ENCODE peak calls at places on chromosomes 11 and 22, in seven cellular contexts. G is neuronal stem cell, D is trophoblast cell, Q is mesenchymal stem cell, B is mesendoderm, X is H1, F is H9. H is an unnamed sample.

GRCh38 chr11:120666121-120666639 is 154.6 kb downstream of the GRIK4 start:
- DNase-seq in G (no peak), D (no peak), Q (no peak), B (peak), X (no peak), F (peak), H (no peak)

GRCh38 chr11:75263944-75264349 is 23.4 kb downstream of the TPBGL start:
- DNase-seq in G (no peak), D (no peak), Q (peak), B (peak), X (no peak), F (no peak), H (peak)

GRCh38 chr11:34346551-34346950 is 11.3 kb downstream of the ABTB2 start:
- DNase-seq in G (no peak), D (peak), Q (no peak), B (no peak), X (no peak), F (no peak), H (no peak)

GRCh38 chr22:40808018-40808841 is 10.9 kb downstream of the SLC25A17 start:
- DNase-seq in G (no peak), D (no peak), Q (no peak), B (no peak), X (no peak), F (no peak), H (peak)

GRCh38 chr11:124672531-124673215 is 866 bp downstream of the SIAE start:
- DNase-seq in G (no peak), D (no peak), Q (no peak), B (no peak), X (no peak), F (no peak), H (no peak)

GRCh38 chr22:36395922-36396321 is 8.2 kb upstream of the MYH9 start:
- DNase-seq in G (no peak), D (peak), Q (peak), B (no peak), X (no peak), F (no peak), H (peak)

GRCh38 chr11:130666781-130667251 is 218.4 kb downstream of the ADAMTS15 start:
- DNase-seq in G (no peak), D (no peak), Q (peak), B (peak), X (no peak), F (no peak), H (peak)

GRCh38 chr11:2269601-2270321 is 627 bp downstream of the ASCL2 start:
- DNase-seq in G (no peak), D (no peak), Q (peak), B (peak), X (peak), F (peak), H (peak)

GRCh38 chr11:73659961-73660360 is 13.6 kb downstream of the PLEKHB1 start:
- DNase-seq in G (no peak), D (peak), Q (no peak), B (no peak), X (no peak), F (no peak), H (no peak)

GRCh38 chr11:17864478-17864941 is 129.9 kb downstream of the KCNC1 start:
- DNase-seq in G (no peak), D (peak), Q (no peak), B (peak), X (peak), F (peak), H (no peak)

GRCh38 chr11:62399868-62400245 is 19.0 kb upstream of the SCGB1A1 start:
- DNase-seq in G (no peak), D (no peak), Q (no peak), B (no peak), X (no peak), F (no peak), H (no peak)

GRCh38 chr11:74507582-74507981 is 14.1 kb upstream of the LIPT2 start:
- DNase-seq in G (no peak), D (no peak), Q (no peak), B (no peak), X (no peak), F (no peak), H (no peak)

GRCh38 chr11:59862252-59862651 is 4.0 kb downstream of the TCN1 start:
- DNase-seq in G (no peak), D (no peak), Q (no peak), B (no peak), X (no peak), F (no peak), H (no peak)

GRCh38 chr11:59859695-59860094 is 6.6 kb downstream of the TCN1 start:
- DNase-seq in G (no peak), D (no peak), Q (no peak), B (no peak), X (no peak), F (no peak), H (no peak)

GRCh38 chr11:59857444-59858434 is 8.5 kb downstream of the TCN1 start:
- DNase-seq in G (no peak), D (peak), Q (peak), B (peak), X (no peak), F (no peak), H (no peak)
- H3K27ac ChIP-seq in G (no peak), D (no peak), Q (no peak), B (peak), X (no peak), F (no peak), H (no peak)

DNA sequence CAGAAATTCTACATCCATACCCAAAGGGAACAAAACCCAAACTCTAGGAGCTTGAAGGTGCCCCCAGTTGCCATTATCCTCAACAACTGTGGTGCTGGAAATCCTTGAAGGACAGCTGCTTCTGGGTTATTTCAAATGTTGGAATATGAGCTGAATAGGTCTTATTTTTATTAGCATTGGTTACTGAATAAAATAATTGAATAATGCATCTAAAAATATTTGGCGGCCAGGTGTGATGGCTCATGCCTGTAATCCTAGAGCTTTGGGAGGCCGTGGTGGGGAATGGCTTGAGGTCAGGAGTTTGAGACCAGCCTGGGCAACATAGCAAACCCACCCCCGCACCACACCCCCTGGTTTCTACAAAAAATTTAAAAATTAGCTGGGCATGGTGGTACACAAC is 10.9 kb downstream of the PAMR1 start:
- DNase-seq in G (no peak), D (no peak), Q (no peak), B (no peak), X (no peak), F (no peak), H (no peak)
- H3K23ac ChIP-seq in G (no peak), D (no peak), Q (no peak), B (no peak), X (no peak), F (no peak), H (no peak)

DNA sequence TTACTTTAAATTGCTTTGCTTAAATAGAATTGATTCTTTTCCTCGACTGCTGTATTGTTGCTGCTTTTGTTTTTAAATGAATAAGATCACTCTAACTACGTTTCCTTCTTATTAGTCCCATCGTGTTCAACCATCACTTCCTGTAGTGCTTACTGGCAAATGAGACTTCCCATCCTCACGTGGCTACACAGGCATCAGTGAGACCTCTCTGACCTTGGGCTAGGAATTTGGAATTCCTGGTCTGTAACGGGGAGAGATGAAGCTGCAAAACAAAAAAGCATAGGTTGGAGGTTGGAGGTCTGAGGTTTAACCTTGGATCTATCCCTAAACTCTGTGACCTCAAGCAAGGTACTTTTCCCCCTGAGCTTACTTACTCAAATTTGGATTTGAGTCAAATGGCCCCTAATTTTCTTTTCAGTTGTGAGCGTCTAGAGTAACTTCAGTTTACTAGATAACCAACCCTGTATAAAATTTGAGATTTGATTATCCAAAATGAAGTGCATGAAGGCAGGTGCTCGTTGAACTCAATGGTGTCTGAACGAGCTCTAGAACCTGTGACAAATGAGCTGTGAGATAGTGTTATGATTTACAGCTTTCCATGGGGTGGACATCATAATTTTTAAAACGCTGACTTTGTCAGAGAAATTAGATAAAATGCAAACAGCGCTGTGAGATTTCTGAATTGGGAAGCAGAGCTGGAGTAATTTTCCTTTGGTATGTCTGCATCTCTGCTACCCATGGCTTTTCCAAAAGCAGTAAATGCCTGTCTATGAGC is 151.2 kb downstream of the DBX1 start:
- DNase-seq in G (no peak), D (no peak), Q (no peak), B (no peak), X (no peak), F (no peak), H (no peak)
- H3K27ac ChIP-seq in G (no peak), D (no peak), Q (no peak), B (no peak), X (no peak), F (no peak), H (no peak)

DNA sequence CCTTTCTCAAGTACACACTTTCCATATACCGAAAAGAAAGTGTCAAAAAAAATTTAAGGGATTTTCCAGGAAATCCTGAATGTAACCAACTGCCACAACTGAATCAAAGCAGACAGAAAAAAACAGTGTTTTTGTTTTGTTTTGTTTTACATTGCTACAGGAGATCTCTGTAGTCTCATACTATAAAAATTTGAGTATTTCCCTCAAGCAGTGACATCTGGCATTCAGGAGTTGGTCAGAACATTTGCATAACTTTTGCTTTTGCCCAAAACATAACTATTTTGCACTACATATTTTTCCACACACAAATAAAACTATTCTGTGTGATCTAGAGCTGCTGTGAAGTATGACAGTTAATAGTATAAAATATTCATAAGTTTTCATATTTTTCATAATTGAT is 98.7 kb downstream of the ARHGAP20 start:
- DNase-seq in G (no peak), D (no peak), Q (no peak), B (no peak), X (no peak), F (no peak), H (peak)
- H3K23ac ChIP-seq in G (no peak), D (no peak), Q (no peak), B (no peak), X (no peak), F (no peak), H (no peak)

GRCh38 chr11:47327949-47328348 is 24.6 kb downstream of the MYBPC3 start:
- DNase-seq in G (no peak), D (no peak), Q (no peak), B (no peak), X (no peak), F (no peak), H (no peak)

GRCh38 chr11:47324520-47324919 is 28.0 kb downstream of the MYBPC3 start:
- DNase-seq in G (no peak), D (no peak), Q (no peak), B (no peak), X (no peak), F (no peak), H (no peak)

GRCh38 chr11:47327025-47327424 is 25.5 kb downstream of the MYBPC3 start:
- DNase-seq in G (no peak), D (no peak), Q (no peak), B (no peak), X (no peak), F (no peak), H (no peak)

GRCh38 chr11:47326198-47326597 is 26.3 kb downstream of the MYBPC3 start:
- DNase-seq in G (no peak), D (no peak), Q (no peak), B (no peak), X (no peak), F (no peak), H (no peak)

GRCh38 chr11:47325271-47326041 is 27.0 kb downstream of the MYBPC3 start:
- DNase-seq in G (no peak), D (no peak), Q (no peak), B (no peak), X (no peak), F (no peak), H (no peak)
- H3K27ac ChIP-seq in G (no peak), D (no peak), Q (no peak), B (no peak), X (no peak), F (no peak), H (no peak)

GRCh38 chr22:43006753-43007152 is 8.2 kb downstream of the PACSIN2 start:
- DNase-seq in G (no peak), D (peak), Q (no peak), B (no peak), X (no peak), F (no peak), H (no peak)
- H3K23ac ChIP-seq in G (no peak), D (no peak), Q (no peak), B (no peak), X (no peak), F (no peak), H (peak)

DNA sequence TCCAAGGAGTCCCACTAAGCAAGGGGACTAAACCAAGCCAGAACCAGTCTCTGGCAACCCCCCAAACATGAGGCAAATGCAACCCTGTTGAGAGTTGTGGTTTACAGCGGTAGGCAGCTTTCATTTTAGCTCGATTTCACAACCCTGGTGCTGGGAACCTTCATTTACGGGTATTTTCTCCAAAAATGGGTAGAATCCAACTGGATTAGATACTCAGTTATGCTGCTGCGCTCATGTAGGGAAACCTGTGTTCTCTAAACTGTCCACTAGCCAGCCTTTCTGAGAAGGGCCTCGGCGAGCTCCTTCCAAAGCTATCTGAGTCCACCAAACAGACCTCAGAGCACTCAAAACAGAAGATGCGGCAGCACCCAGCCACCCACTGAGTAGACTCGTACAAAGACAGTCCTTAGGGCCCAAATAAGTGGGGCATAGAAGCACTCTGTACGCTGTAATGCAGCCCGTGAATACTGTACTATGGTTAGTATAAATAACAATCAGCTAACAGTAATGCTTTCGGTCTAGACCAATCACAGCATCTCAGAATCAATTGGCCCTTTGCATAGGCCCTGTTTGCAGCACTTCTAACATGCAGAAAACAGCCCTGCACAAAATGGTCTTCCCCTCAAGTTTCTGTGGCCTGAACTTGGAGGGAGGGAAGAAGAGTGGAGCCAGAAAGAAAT is 104.7 kb downstream of the ETS1 start:
- DNase-seq in G (no peak), D (no peak), Q (peak), B (no peak), X (no peak), F (no peak), H (peak)
- H3K27ac ChIP-seq in G (no peak), D (no peak), Q (no peak), B (no peak), X (no peak), F (no peak), H (peak)

H was measured in IMR-90.